ENCODE peak calls at places on chromosomes 2 and 18, in ten cellular contexts. G, X, O, T, F, S, Z, B, M and L are unnamed samples.

GRCh38 chr2:60926751-60927568 is 45.6 kb downstream of the REL start:
- DNase-seq in B (no peak), X (no peak), O (no peak), S (no peak), G (no peak), Z (no peak), M (no peak), F (no peak), T (no peak), L (no peak)

GRCh38 chr2:226198956-226199355 is 600.7 kb downstream of the IRS1 start:
- DNase-seq in Z (no peak), B (no peak), T (no peak), M (no peak), F (no peak), O (no peak), S (no peak), X (no peak), G (no peak), L (no peak)

GRCh38 chr2:85589982-85590791 is 5.4 kb upstream of the RNF181 start:
- DNase-seq in B (peak), F (no peak), Z (no peak), S (no peak), X (no peak), M (peak), G (peak), O (no peak), T (no peak), L (no peak)

GRCh38 chr18:11310476-11311086 is 161.2 kb upstream of the PIEZO2 start:
- DNase-seq in M (no peak), Z (no peak), X (peak), T (no peak), S (peak), B (peak), O (no peak), F (peak), G (no peak), L (peak)

GRCh38 chr2:212995920-212996319 is 155.5 kb downstream of the IKZF2 start:
- DNase-seq in O (no peak), F (no peak), T (no peak), M (peak), X (no peak), Z (no peak), S (no peak), B (no peak), G (no peak), L (no peak)

GRCh38 chr2:25266399-25266798 is 75.3 kb downstream of the DNMT3A start:
- DNase-seq in M (no peak), O (peak), S (no peak), G (no peak), B (no peak), T (no peak), X (no peak), F (no peak), Z (no peak), L (no peak)

GRCh38 chr18:48922801-48923730 is 27.7 kb downstream of the SMAD7 start:
- DNase-seq in F (no peak), X (no peak), Z (peak), O (no peak), M (peak), T (peak), B (peak), S (no peak), G (peak), L (no peak)

GRCh38 chr2:45892757-45893156 is 241.3 kb downstream of the PRKCE start:
- DNase-seq in S (no peak), X (no peak), G (peak), F (peak), B (peak), M (peak), Z (no peak), O (no peak), T (no peak), L (no peak)

GRCh38 chr2:242064364-242065250 is 195.1 kb downstream of the RTP5 start:
- DNase-seq in T (no peak), B (no peak), O (peak), Z (no peak), S (no peak), M (no peak), F (no peak), X (no peak), G (no peak), L (no peak)

GRCh38 chr2:231611273-231612198 is 18.9 kb downstream of the TEX44 start:
- DNase-seq in M (no peak), G (no peak), O (peak), F (peak), X (no peak), Z (peak), B (peak), T (no peak), S (peak), L (no peak)

GRCh38 chr2:187403568-187404260 is 44.3 kb downstream of the CALCRL start:
- DNase-seq in B (peak), M (no peak), G (no peak), S (no peak), F (no peak), O (no peak), X (no peak), Z (peak), T (no peak), L (no peak)

GRCh38 chr2:40401896-40402295 is 50.0 kb downstream of the SLC8A1 start:
- DNase-seq in S (no peak), G (no peak), X (no peak), M (peak), Z (no peak), O (peak), F (no peak), T (no peak), B (no peak), L (no peak)

GRCh38 chr2:101382406-101382805 is 4.9 kb downstream of the CREG2 start:
- DNase-seq in S (no peak), B (no peak), M (no peak), X (no peak), F (no peak), O (no peak), G (no peak), Z (no peak), T (no peak), L (no peak)

GRCh38 chr2:150090031-150090430 is 397.4 kb downstream of the RND3 start:
- DNase-seq in Z (no peak), X (no peak), T (no peak), S (no peak), M (no peak), F (peak), O (no peak), B (no peak), G (no peak), L (no peak)

GRCh38 chr18:2970762-2971659 is 41.9 kb downstream of the LPIN2 start:
- DNase-seq in B (no peak), F (no peak), M (no peak), Z (no peak), X (no peak), O (no peak), G (peak), S (no peak), T (peak), L (peak)

GRCh38 chr2:237201461-237202287 is 116.0 kb downstream of the COPS8 start:
- DNase-seq in G (no peak), B (no peak), T (no peak), F (no peak), M (peak), S (no peak), O (peak), X (no peak), Z (peak), L (no peak)

GRCh38 chr2:217955881-217956493 is 46.8 kb downstream of the TNS1 start:
- DNase-seq in S (no peak), B (no peak), G (peak), F (no peak), X (no peak), T (no peak), O (no peak), Z (peak), M (no peak), L (no peak)

GRCh38 chr18:48766025-48766424 is 184.7 kb downstream of the SMAD7 start:
- DNase-seq in X (no peak), B (no peak), M (no peak), G (no peak), F (no peak), T (no peak), Z (no peak), S (no peak), O (no peak), L (no peak)

GRCh38 chr2:238061310-238062202 is 755 bp downstream of the SCLY start:
- DNase-seq in M (no peak), F (peak), Z (peak), S (peak), G (no peak), B (peak), X (peak), T (no peak), O (peak), L (peak)

GRCh38 chr2:239634769-239635168 is 233.9 kb upstream of the HDAC4 start:
- DNase-seq in B (no peak), T (no peak), M (no peak), G (no peak), Z (no peak), O (no peak), S (no peak), F (no peak), X (no peak), L (no peak)

GRCh38 chr2:239625913-239626734 is 225.3 kb upstream of the HDAC4 start:
- DNase-seq in B (no peak), S (no peak), T (peak), M (no peak), O (no peak), Z (no peak), F (no peak), X (no peak), G (no peak), L (peak)

GRCh38 chr2:239630618-239631286 is 229.9 kb upstream of the HDAC4 start:
- DNase-seq in X (no peak), O (peak), Z (peak), F (no peak), B (peak), M (peak), G (no peak), S (no peak), T (no peak), L (no peak)

GRCh38 chr2:239626971-239627598 is 226.3 kb upstream of the HDAC4 start:
- DNase-seq in M (no peak), Z (no peak), O (no peak), B (peak), F (no peak), X (no peak), S (no peak), G (no peak), T (no peak), L (peak)

GRCh38 chr2:239629936-239630617 is 229.3 kb upstream of the HDAC4 start:
- DNase-seq in O (no peak), B (no peak), T (no peak), G (no peak), M (no peak), F (no peak), Z (no peak), S (no peak), X (no peak), L (no peak)
- H3K4me3 ChIP-seq in O (no peak), B (no peak), T (no peak), G (no peak), M (no peak), F (no peak), Z (no peak), S (no peak), X (no peak), L (no peak)

DNA sequence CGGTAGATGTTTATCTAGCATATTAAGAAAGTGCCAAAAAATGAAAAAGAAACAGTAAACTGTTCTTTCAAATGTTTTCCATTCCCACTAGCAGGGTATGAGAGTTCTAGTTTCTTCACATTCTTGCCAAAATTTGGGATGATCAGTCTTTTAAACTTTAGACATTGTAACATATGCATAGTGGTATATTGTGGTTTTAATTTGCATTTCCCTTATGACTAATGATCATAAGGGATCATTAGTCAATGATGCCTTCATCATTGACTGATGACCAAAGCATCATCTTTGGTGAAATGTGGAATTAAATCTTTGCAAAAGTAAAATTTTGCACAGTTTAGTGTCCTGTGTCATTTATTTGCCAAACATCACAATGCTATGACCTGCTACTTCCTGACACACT is 59.0 kb upstream of the SLC1A4 start:
- DNase-seq in Z (no peak), O (no peak), F (no peak), M (no peak), G (no peak), T (no peak), X (no peak), B (no peak), S (no peak), L (no peak)
- H3K4me3 ChIP-seq in Z (no peak), O (no peak), F (no peak), M (no peak), G (no peak), T (no peak), X (no peak), B (no peak), S (peak), L (no peak)

GRCh38 chr18:79508565-79509535 is 113.1 kb downstream of the NFATC1 start:
- DNase-seq in B (no peak), T (peak), S (no peak), Z (peak), O (no peak), F (no peak), M (no peak), G (peak), X (no peak), L (no peak)
- H3K4me3 ChIP-seq in B (no peak), T (no peak), S (no peak), Z (no peak), O (no peak), F (no peak), M (no peak), G (peak), X (no peak), L (no peak)

DNA sequence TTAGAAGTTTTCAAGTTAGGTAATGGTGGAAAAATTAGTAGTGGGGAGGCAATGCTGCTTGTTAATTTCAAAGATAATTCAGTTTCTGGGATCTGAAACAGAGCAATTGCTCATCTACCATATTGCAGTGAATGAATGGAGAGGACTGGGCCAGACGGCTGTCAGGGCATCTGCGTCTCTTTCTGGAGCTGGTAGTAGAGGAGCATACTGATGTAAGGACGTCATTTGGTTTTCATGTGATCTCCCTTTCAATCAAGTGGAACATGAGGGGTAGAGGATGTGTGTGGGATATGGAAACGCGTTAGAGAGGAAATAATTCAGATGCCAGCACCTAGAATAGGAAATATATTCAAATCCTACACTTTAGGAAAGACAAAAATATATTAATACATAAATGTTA is 490.3 kb downstream of the ADCYAP1 start:
- DNase-seq in M (no peak), G (no peak), S (no peak), F (no peak), O (no peak), T (no peak), Z (no peak), B (no peak), X (no peak), L (no peak)
- H3K4me3 ChIP-seq in M (no peak), G (no peak), S (no peak), F (no peak), O (no peak), T (no peak), Z (no peak), B (no peak), X (no peak), L (no peak)

DNA sequence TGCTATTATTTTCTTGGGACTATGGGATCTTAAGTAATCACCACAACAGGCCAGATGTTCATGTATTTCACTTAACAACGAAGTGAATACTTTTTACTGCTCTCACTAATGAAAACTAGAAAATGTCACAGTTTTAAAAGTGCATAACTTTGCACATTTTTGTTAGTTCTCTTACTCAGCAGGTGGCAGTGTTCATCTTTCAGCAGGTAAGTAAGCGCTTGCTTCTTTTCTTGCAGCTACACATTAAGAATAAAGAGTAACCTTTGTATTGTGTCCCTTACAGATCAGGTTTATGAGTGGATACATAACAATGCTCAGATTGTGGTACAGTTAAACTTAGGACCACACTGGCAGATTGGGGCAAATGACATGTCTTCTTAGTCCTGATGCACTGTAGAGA is 61.0 kb downstream of the DAW1 start:
- DNase-seq in M (no peak), S (no peak), Z (no peak), O (no peak), X (no peak), F (no peak), G (no peak), T (no peak), B (no peak), L (no peak)
- H3K4me3 ChIP-seq in M (no peak), S (no peak), Z (no peak), O (no peak), X (no peak), F (no peak), G (no peak), T (no peak), B (no peak), L (no peak)